ENCODE peak calls at places on chromosomes 1 and 21, in ten cellular contexts. A is Peyer's patch, Y is stomach, E is IMR-90, M is heart left ventricle, V is dorsolateral prefrontal cortex, D is SJSA1, P is cardiac muscle cell, K is esophagus muscularis mucosa, I is AG04450. J is an unnamed sample. For H3K27me3, the result is how much of the 10 kb centered on the place peaks cover.

GRCh38 chr1:189992856-189993255 is 484.8 kb downstream of the BRINP3 start:
- DNase-seq in A (no peak), Y (no peak), E (no peak), M (no peak), V (no peak), D (no peak), P (no peak), K (no peak), I (no peak), J (no peak)

GRCh38 chr1:170664283-170664827 is 424 bp downstream of the PRRX1 start:
- DNase-seq in A (no peak), Y (no peak), E (peak), M (peak), V (no peak), D (peak), P (no peak), K (peak), I (no peak), J (no peak)

GRCh38 chr1:169484107-169484506 is 1.6 kb downstream of the SLC19A2 start:
- DNase-seq in A (no peak), Y (no peak), E (no peak), M (no peak), V (no peak), D (no peak), P (no peak), K (no peak), I (no peak), J (no peak)

GRCh38 chr21:37792046-37792445 is 124.2 kb downstream of the KCNJ6 start:
- DNase-seq in A (no peak), Y (no peak), E (peak), M (no peak), V (no peak), D (no peak), P (peak), K (no peak), I (no peak), J (no peak)

GRCh38 chr1:115807723-115808122 is 33.2 kb downstream of the NHLH2 start:
- DNase-seq in A (peak), Y (peak), E (peak), M (no peak), V (no peak), D (peak), P (peak), K (no peak), I (peak), J (no peak)

GRCh38 chr1:111920221-111921024 is 69.0 kb downstream of the KCND3 start:
- DNase-seq in A (no peak), Y (peak), E (peak), M (peak), V (peak), D (no peak), P (peak), K (no peak), I (no peak), J (no peak)

GRCh38 chr1:13813398-13814012 is 113.5 kb downstream of the PRDM2 start:
- DNase-seq in A (no peak), Y (no peak), E (no peak), M (peak), V (no peak), D (peak), P (peak), K (no peak), I (no peak), J (no peak)

GRCh38 chr1:116881879-116882520 is 27.7 kb upstream of the PTGFRN start:
- DNase-seq in A (peak), Y (peak), E (peak), M (peak), V (no peak), D (no peak), P (peak), K (no peak), I (peak), J (no peak)

GRCh38 chr1:37161171-37161570 is 126.9 kb upstream of the GRIK3 start:
- DNase-seq in A (no peak), Y (no peak), E (no peak), M (no peak), V (no peak), D (no peak), P (no peak), K (peak), I (no peak), J (no peak)

GRCh38 chr1:45103534-45103933 is 91.5 kb downstream of the UROD start:
- DNase-seq in A (no peak), Y (no peak), E (no peak), M (no peak), V (no peak), D (no peak), P (no peak), K (no peak), I (no peak), J (no peak)

GRCh38 chr1:204493145-204493881 is 1.3 kb downstream of the PIK3C2B start:
- DNase-seq in A (peak), Y (peak), E (peak), M (peak), V (no peak), D (no peak), P (peak), K (no peak), I (no peak), J (no peak)

GRCh38 chr21:45041351-45041805 is 33.0 kb upstream of the ADARB1 start:
- DNase-seq in A (peak), Y (peak), E (peak), M (peak), V (no peak), D (no peak), P (peak), K (peak), I (no peak), J (no peak)

GRCh38 chr1:10057744-10058294 is 25.1 kb downstream of the UBE4B start:
- DNase-seq in A (no peak), Y (no peak), E (no peak), M (no peak), V (no peak), D (no peak), P (no peak), K (no peak), I (no peak), J (no peak)

GRCh38 chr1:44672254-44672955 is 1.9 kb downstream of the TMEM53 start:
- DNase-seq in A (peak), Y (no peak), E (peak), M (no peak), V (no peak), D (peak), P (peak), K (no peak), I (no peak), J (no peak)

GRCh38 chr1:55860816-55861519 is 645.8 kb upstream of the USP24 start:
- DNase-seq in A (no peak), Y (no peak), E (peak), M (no peak), V (no peak), D (no peak), P (peak), K (no peak), I (no peak), J (no peak)
- H3K27ac ChIP-seq in A (no peak), Y (no peak), E (no peak), M (no peak), V (no peak), D (no peak), P (no peak), K (no peak), I (no peak), J (no peak)

DNA sequence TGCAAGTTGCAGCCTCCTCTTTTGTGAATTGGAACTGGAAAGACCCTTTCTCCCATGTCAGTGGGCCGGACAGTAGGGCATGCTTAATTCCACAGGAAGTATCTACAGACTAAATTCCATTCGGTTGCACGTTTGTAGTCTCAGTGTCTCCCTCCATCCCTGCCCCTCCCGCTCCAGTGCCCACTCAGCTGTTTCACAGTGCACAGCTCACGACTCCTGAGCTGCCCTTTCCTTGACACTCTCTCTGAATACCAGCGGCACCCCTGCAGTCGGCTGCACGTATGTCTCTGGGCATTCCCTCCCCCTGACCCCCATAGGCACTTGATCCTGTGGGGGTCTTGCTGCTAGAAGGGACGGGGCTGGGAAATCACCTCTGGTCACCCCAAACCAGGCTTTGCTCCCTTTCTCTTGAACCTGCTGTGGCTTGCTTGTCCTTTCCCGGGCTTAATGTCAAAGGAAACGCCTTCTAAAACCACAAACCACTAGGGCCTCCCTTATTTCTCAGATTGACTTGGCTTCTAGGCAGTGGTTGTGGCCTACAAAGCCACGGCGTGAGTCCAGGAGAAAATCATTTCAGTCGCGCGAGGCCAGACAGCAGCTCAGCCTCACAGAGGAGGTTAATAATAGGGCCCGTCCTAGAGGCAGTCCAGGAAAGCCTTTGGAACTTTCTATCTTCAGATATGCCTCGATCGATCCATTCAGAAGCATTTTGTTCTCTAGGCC is 365.2 kb upstream of the PROX1 start:
- DNase-seq in A (no peak), Y (no peak), E (no peak), M (no peak), V (no peak), D (no peak), P (no peak), K (no peak), I (no peak), J (no peak)
- H3K27me3 ChIP-seq in A (under half), Y (under half), E (under half), M (under half), V (under half), D (under half), P (under half), K (under half), I (under half), J (under half)

DNA sequence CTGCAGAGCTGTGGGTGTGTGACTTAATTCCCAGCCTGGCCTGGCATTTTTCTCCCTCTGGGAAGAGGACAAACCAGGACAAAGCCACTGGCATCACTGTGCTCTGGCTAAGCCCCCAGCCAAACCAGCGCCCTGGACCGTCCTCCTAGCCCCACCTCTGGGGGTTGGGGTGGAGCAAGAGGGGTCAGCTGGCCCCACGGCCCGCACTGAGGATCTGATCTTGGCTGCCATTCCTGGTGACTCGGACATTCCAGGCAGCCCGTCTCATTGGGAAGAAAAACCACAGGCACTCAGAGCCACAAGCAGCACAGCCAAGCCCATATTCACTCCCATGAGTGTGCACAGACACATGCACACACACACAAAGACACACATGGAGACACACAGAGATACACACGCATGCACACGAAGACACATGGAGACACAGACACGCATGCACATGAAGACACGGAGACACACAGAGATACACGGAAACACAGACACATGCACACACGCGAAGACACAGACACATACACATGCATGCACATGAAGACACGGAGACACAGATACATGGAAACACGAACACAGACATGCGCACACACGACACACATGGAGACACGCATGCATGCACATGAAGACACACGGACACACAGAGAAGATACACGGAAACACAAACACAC is 2.3 kb upstream of the MXRA8 start:
- DNase-seq in A (no peak), Y (no peak), E (peak), M (peak), V (no peak), D (peak), P (peak), K (no peak), I (peak), J (no peak)
- H3K27ac ChIP-seq in A (peak), Y (peak), E (peak), M (peak), V (no peak), D (peak), P (peak), K (peak), I (peak), J (peak)

GRCh38 chr1:7942701-7943029 is 2.0 kb upstream of the TNFRSF9 start:
- DNase-seq in A (no peak), Y (no peak), E (no peak), M (no peak), V (no peak), D (no peak), P (no peak), K (no peak), I (no peak), J (no peak)
- H3K27me3 ChIP-seq in A (under half), Y (under half), E (under half), M (under half), V (under half), D (under half), P (under half), K (under half), I (under half), J (under half)

DNA sequence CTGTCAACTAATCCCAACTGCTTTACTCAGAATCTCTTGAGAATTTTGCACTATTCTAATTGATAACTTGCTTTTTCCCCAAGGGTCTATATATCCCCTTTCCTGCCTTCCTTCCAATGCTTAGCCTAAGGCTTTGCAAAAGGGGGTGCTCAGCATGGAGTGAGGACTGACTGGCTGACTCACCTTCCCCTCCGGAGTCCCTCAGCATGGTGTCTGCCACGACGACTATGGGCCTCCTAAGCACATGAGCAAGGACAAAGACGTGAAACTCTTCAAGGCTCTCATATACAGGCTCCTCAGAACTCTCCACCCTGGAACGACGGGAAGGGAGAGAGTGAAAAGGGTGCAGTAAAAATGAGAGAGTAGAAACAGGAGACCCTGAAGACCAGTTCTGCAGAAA is 13.2 kb upstream of the MTMR11 start:
- DNase-seq in A (no peak), Y (no peak), E (no peak), M (no peak), V (no peak), D (no peak), P (no peak), K (no peak), I (no peak), J (no peak)
- H3K27ac ChIP-seq in A (no peak), Y (no peak), E (no peak), M (no peak), V (peak), D (no peak), P (no peak), K (no peak), I (no peak), J (no peak)

DNA sequence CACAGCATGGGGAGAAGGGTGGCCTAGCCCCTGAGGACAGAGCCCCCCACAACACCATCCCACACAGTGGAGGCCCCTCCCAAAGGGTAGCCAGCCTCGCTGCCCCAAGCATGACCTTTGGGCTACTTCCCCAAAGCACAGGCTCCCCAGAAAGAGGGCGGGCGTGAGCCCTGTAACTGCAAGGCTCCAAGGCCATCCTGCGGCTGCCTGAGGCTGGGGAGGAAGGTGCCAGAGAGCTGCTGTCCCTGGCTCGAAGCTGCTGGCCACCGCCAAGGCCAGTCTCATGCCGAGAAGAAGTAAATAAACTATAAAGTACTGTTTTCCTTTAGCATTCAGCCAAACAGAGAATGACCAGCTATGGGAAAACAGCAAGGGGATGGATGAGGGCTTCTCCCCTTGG is 27.5 kb downstream of the UBASH3A start:
- DNase-seq in A (no peak), Y (no peak), E (no peak), M (no peak), V (no peak), D (no peak), P (no peak), K (no peak), I (no peak), J (no peak)
- H3K27me3 ChIP-seq in A (under half), Y (under half), E (under half), M (under half), V (under half), D (under half), P (under half), K (under half), I (under half), J (under half)

DNA sequence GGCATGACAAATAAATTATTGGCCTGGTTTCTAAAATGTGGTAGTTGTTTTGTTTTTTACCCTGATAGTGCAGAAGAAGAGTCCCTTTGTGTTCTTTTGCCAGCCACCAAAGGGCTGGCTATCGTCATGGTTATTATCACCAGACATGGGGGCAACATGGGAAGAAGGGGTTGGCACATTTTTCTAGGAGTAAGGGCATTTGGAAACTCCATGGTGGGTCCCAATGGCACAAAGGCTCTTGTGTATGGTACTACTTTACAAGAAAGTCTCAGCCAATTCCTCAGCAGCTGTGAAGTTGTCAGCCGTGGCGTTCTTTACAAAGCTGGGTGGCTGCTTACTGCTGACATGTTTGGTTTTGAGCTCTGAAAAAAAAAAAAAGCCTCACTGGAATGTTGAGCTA is 330.4 kb upstream of the ESRRG start:
- DNase-seq in A (no peak), Y (no peak), E (no peak), M (no peak), V (no peak), D (no peak), P (no peak), K (no peak), I (no peak), J (no peak)
- H3K27ac ChIP-seq in A (no peak), Y (no peak), E (no peak), M (no peak), V (no peak), D (no peak), P (no peak), K (no peak), I (no peak), J (no peak)

GRCh38 chr1:6911974-6912373 is 126.7 kb downstream of the CAMTA1 start:
- DNase-seq in A (no peak), Y (no peak), E (peak), M (no peak), V (no peak), D (no peak), P (peak), K (no peak), I (no peak), J (no peak)
- H3K27me3 ChIP-seq in A (under half), Y (under half), E (under half), M (under half), V (under half), D (under half), P (under half), K (under half), I (under half), J (under half)

J was measured in vagina.